ENCODE peak calls at places on chromosomes 5 and 9, in seven cellular contexts. W is endothelial cell, S is choroid plexus epithelial cell, Y is WERI-Rb-1, G is PC-9, X is BE2C, D is cardiac fibroblast. J is an unnamed sample.

GRCh38 chr9:6680797-6681146 is 35.2 kb upstream of the GLDC start:
- DNase-seq in W (peak), S (peak), Y (peak), G (no peak), X (peak), D (peak), J (peak)

GRCh38 chr5:164306662-164307061 is 801.2 kb downstream of the MAT2B start:
- DNase-seq in W (no peak), S (peak), Y (no peak), G (no peak), X (no peak), D (peak), J (no peak)

GRCh38 chr9:105157178-105157583 is 87.3 kb upstream of the SLC44A1 start:
- DNase-seq in W (peak), S (peak), Y (peak), G (peak), X (peak), D (peak), J (peak)

GRCh38 chr9:14312721-14313377 is 1.1 kb downstream of the NFIB start:
- DNase-seq in W (peak), S (peak), Y (no peak), G (no peak), X (peak), D (peak), J (peak)

GRCh38 chr5:57366744-57367143 is 115.9 kb downstream of the ACTBL2 start:
- DNase-seq in W (no peak), S (peak), Y (no peak), G (peak), X (no peak), D (peak), J (no peak)

GRCh38 chr9:13728917-13729811 is 449.7 kb upstream of the MPDZ start:
- DNase-seq in W (no peak), S (peak), Y (no peak), G (peak), X (no peak), D (peak), J (no peak)

GRCh38 chr9:75150512-75150911 is 62.2 kb downstream of the OSTF1 start:
- DNase-seq in W (no peak), S (no peak), Y (no peak), G (no peak), X (no peak), D (no peak), J (no peak)

GRCh38 chr5:113084402-113085083 is 107.9 kb downstream of the DCP2 start:
- DNase-seq in W (no peak), S (no peak), Y (peak), G (no peak), X (peak), D (no peak), J (no peak)

DNA sequence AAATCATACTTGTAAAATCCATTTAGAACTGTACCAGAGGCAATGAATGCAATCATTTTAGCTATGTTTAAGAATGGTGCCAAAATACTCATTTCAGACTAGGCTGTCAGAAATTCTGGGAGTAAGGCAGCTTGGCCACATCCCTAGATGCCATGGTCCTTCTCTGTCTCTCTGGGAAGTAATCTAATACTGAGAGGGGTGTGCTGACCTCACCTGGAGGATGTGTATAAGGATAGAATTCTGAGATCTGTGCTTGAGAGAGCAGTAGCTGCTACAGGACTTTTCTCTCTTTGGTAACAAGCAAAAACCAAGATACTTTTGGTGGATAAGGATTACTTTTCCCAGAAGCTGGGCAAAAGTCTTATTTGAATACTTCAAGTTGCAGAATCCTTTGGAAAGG is 68.1 kb upstream of the MRPS30 start:
- DNase-seq in W (no peak), S (no peak), Y (peak), G (no peak), X (no peak), D (no peak), J (no peak)
- TF ChIP-seq CTCF in W (no peak), S (no peak), Y (peak), G (peak), X (no peak), D (no peak), J (no peak)

DNA sequence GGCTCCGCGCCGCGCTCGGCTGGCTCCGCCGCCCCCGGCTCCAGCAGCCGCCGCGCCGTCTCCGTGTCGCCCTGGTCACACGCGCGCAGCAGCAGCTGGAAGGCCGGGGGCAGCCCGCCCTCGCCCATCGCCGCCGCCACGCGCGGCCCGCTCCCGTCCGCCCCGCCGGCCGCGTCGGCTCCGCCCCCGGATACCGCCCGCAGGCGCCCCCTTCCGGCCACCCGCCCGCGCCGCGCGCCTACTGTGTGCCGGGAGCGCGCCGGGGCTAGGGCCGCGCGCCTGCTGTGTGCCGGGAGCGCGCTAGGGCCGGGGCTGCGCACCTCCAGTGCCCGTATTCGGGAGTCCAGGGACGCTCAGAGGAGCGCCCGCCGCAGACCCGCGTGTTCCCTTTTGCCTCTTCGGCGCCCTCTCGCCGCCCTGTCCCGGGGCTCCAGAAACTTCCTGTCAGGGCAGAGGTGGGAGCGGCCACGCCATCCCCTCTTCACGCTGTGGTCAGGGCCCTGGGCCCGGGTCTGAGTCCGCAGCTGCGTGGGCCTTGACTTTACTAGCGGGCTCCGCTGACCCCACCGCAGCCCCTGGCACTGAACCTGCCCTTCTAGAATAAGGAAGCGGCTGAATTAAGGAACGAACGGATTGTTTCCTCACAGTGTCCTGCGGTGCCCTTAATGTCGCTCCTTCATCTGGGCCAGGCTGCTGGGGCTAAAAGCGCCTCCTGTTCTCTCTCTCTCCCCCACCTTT is at the start of gene ANKS6:
- DNase-seq in W (peak), S (peak), Y (peak), G (no peak), X (peak), D (peak), J (peak)
- TF ChIP-seq CTCF in W (peak), S (peak), Y (peak), G (peak), X (no peak), D (no peak), J (no peak)

GRCh38 chr5:66796306-66797292 is 200.4 kb downstream of the MAST4 start:
- DNase-seq in W (no peak), S (peak), Y (peak), G (no peak), X (no peak), D (peak), J (no peak)
- TF ChIP-seq CTCF in W (no peak), S (peak), Y (peak), G (peak), X (peak), D (peak), J (peak)

GRCh38 chr5:42656661-42657035 is 100.0 kb upstream of the CCDC152 start:
- DNase-seq in W (no peak), S (peak), Y (no peak), G (no peak), X (no peak), D (peak), J (no peak)
- TF ChIP-seq CTCF in W (no peak), S (peak), Y (no peak), G (peak), X (no peak), D (no peak), J (no peak)

GRCh38 chr9:89236955-89237573 is 58.4 kb upstream of the SHC3 start:
- DNase-seq in W (no peak), S (no peak), Y (no peak), G (peak), X (no peak), D (no peak), J (no peak)
- TF ChIP-seq CTCF in W (no peak), S (no peak), Y (peak), G (no peak), X (no peak), D (no peak), J (no peak)

DNA sequence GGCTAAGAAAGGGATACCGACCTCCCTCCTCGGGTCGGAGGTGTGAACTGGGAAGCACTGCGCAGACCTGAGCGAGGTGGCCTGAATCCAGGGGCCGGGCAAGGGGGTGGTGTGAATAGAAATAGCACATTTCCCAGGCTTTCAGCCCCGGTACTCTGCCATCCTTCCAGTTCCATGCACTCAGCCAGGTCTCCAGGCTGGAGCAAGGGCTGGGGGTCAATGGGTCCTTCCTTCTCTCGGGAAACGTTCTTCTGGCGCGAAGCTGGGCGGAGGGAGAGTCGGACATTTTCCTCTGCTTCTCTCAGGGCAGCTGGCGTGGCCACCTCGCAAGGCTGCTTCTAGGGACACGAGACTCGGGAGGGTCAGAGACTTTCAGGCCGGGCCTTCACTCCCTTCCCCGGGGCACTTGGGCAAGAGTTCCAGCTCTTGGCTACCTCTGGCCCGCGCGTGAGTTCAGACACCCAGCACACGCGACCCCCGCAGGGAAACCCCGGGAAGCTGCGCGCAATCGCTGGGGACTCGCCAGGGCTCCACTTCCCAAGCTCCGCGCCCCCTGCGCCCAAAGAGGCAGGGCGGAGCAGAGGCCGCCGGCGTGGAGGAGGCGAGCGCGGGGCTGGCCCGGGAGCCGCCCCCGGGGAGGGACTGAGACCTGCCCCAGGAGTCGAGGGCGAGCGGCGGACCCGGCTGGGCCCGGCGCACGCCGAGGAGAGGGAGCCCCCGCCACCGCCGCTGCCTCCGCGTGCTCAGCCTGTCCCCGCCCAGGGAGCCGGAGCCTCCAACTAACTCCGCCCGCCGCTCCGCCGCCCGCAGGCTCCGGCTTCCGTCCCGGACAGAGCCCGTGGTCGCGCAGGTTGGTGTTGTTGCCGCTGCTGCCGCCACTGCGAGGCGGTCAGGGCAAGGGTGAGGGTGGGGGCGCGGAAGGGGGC is at the start of gene PAM:
- DNase-seq in W (peak), S (peak), Y (peak), G (peak), X (peak), D (peak), J (peak)
- TF ChIP-seq CTCF in W (no peak), S (no peak), Y (no peak), G (no peak), X (no peak), D (no peak), J (no peak)

J was measured in nephron progenitor cell.